ENCODE peak calls at places on chromosomes 11 and 22, in four cellular contexts. U is HFFc6, K is ovary, V is heart left ventricle. F is an unnamed sample.

GRCh38 chr22:20587206-20587958 is 80.0 kb downstream of the MED15 start:
- DNase-seq in U (no peak), K (no peak), V (no peak), F (no peak)

GRCh38 chr11:65921876-65922275 is 2.6 kb downstream of the DRAP1 start:
- DNase-seq in U (no peak), K (no peak), V (no peak), F (no peak)

GRCh38 chr22:25054943-25055511 is 102.5 kb downstream of the KIAA1671 start:
- DNase-seq in U (no peak), K (no peak), V (no peak), F (no peak)

GRCh38 chr11:74739546-74740270 is 8.5 kb upstream of the CHRDL2 start:
- DNase-seq in U (peak), K (peak), V (no peak), F (no peak)

GRCh38 chr22:50569896-50570535 is 7.3 kb upstream of the SYCE3 start:
- DNase-seq in U (no peak), K (no peak), V (no peak), F (no peak)

GRCh38 chr11:78630561-78631303 is 56.1 kb upstream of the NARS2 start:
- DNase-seq in U (no peak), K (no peak), V (no peak), F (no peak)

GRCh38 chr11:12042215-12042676 is 33.8 kb upstream of the DKK3 start:
- DNase-seq in U (peak), K (no peak), V (no peak), F (no peak)

GRCh38 chr11:18699848-18700261 is 1.3 kb downstream of the TMEM86A start:
- DNase-seq in U (no peak), K (peak), V (peak), F (no peak)

GRCh38 chr22:27515091-27515523 is 286.4 kb downstream of the MN1 start:
- DNase-seq in U (no peak), K (peak), V (peak), F (no peak)

GRCh38 chr11:122007611-122008071 is 108.4 kb downstream of the BLID start:
- DNase-seq in U (no peak), K (peak), V (peak), F (no peak)

GRCh38 chr11:110295487-110296225 is 758 bp downstream of the RDX start:
- DNase-seq in U (peak), K (peak), V (peak), F (no peak)

GRCh38 chr11:30610628-30611027 is 24.5 kb upstream of the MPPED2 start:
- DNase-seq in U (no peak), K (no peak), V (no peak), F (no peak)

GRCh38 chr11:86067230-86068137 is 1.4 kb downstream of the PICALM start:
- DNase-seq in U (no peak), K (no peak), V (no peak), F (no peak)

GRCh38 chr11:62713343-62713742 is 5.9 kb downstream of the GNG3 start:
- DNase-seq in U (no peak), K (no peak), V (no peak), F (no peak)

GRCh38 chr11:11992813-11993212 is 15.6 kb downstream of the DKK3 start:
- DNase-seq in U (no peak), K (no peak), V (no peak), F (no peak)

GRCh38 chr22:20238567-20239062 is 29.5 kb downstream of the RTN4R start:
- DNase-seq in U (no peak), K (peak), V (peak), F (no peak)

GRCh38 chr11:8031248-8032115 is 44.3 kb downstream of the EIF3F start:
- DNase-seq in U (no peak), K (no peak), V (no peak), F (no peak)

GRCh38 chr22:30866811-30867271 is 101.7 kb downstream of the MORC2 start:
- DNase-seq in U (no peak), K (peak), V (no peak), F (no peak)

GRCh38 chr11:47061429-47062178 is 115.1 kb downstream of the ARFGAP2 start:
- DNase-seq in U (no peak), K (no peak), V (no peak), F (no peak)

GRCh38 chr11:72114570-72114969 is 2.1 kb upstream of the ANAPC15 start:
- DNase-seq in U (peak), K (no peak), V (no peak), F (no peak)

GRCh38 chr11:78595431-78596130 is 20.9 kb upstream of the NARS2 start:
- DNase-seq in U (peak), K (no peak), V (no peak), F (no peak)

GRCh38 chr11:73157141-73158010 is 15.3 kb upstream of the FCHSD2 start:
- DNase-seq in U (peak), K (peak), V (peak), F (no peak)

GRCh38 chr11:27310710-27311109 is 52.3 kb downstream of the CCDC34 start:
- DNase-seq in U (no peak), K (no peak), V (no peak), F (no peak)

GRCh38 chr11:131944709-131945108 is 574.3 kb downstream of the NTM start:
- DNase-seq in U (no peak), K (no peak), V (no peak), F (no peak)

GRCh38 chr11:1382831-1383607 is 6.7 kb upstream of the BRSK2 start:
- DNase-seq in U (peak), K (peak), V (peak), F (peak)

GRCh38 chr11:100929377-100929776 is 200.2 kb downstream of the PGR start:
- DNase-seq in U (peak), K (no peak), V (no peak), F (no peak)

GRCh38 chr11:19101803-19102520 is 15.0 kb upstream of the ZDHHC13 start:
- DNase-seq in U (no peak), K (no peak), V (no peak), F (no peak)

GRCh38 chr22:26168934-26169311 is 339 bp upstream of the SEZ6L start:
- DNase-seq in U (no peak), K (no peak), V (peak), F (no peak)

GRCh38 chr11:44618561-44619425 is 53.3 kb downstream of the CD82 start:
- DNase-seq in U (no peak), K (peak), V (peak), F (peak)

GRCh38 chr11:71459076-71459766 is 6.2 kb downstream of the NADSYN1 start:
- DNase-seq in U (no peak), K (no peak), V (no peak), F (no peak)

GRCh38 chr11:7088921-7089320 is at the start of gene RBMXL2:
- DNase-seq in U (no peak), K (no peak), V (no peak), F (no peak)

GRCh38 chr11:69122642-69123431 is 32.9 kb upstream of the SMIM38 start:
- DNase-seq in U (peak), K (no peak), V (peak), F (no peak)

GRCh38 chr11:16669799-16670415 is 68.5 kb upstream of the C11orf58 start:
- DNase-seq in U (no peak), K (no peak), V (no peak), F (no peak)

GRCh38 chr11:74696932-74697687 is 34.1 kb downstream of the CHRDL2 start:
- DNase-seq in U (peak), K (peak), V (peak), F (no peak)

GRCh38 chr11:76665921-76666351 is 4.6 kb downstream of the LRRC32 start:
- DNase-seq in U (no peak), K (peak), V (no peak), F (peak)

GRCh38 chr11:134640971-134641968 is 229.2 kb upstream of the B3GAT1 start:
- DNase-seq in U (no peak), K (no peak), V (no peak), F (no peak)

GRCh38 chr11:132234878-132235277 is 864.5 kb downstream of the NTM start:
- DNase-seq in U (peak), K (no peak), V (no peak), F (no peak)

GRCh38 chr11:26762089-26762488 is 40.2 kb upstream of the SLC5A12 start:
- DNase-seq in U (no peak), K (no peak), V (no peak), F (no peak)

DNA sequence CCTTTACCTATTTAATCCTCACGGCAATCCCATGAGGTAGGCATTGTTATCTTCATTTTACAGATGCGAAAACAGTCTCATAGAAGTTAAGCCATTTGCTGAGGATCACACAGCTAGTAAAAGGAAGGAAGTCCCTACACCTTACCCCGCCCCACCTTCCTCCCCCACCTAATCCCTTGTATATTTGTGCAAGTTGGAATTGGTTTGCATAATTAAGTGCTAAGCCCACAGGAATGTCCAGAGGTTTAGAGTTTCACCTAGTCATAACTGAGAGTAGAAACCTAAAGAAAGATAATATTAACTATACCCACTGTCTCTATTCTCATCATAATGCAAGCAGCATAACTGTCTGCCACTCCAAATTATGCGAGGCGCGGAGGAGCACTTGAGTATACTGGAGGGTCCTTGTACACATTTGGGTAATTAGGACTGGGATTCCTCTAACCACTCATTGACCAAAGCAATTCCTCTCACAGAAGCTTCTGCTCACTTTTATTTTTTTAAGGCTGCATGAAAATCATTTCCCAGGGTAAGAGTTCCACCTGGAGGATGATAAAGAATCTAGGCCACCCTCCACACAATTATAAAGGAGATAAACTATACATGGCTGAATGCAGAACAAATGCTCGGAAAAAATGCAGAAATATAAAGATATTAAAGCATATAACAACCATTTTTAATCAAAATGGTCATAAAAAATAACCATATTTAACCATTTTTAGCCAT is 199.9 kb downstream of the FAM181B start:
- DNase-seq in U (no peak), K (no peak), V (no peak), F (no peak)
- TF ChIP-seq CTCF in U (no peak), K (no peak), V (no peak), F (no peak)

GRCh38 chr11:92141725-92142124 is 82.9 kb upstream of the FAT3 start:
- DNase-seq in U (no peak), K (no peak), V (no peak), F (no peak)

GRCh38 chr11:92140021-92140420 is 84.6 kb upstream of the FAT3 start:
- DNase-seq in U (no peak), K (no peak), V (no peak), F (no peak)

GRCh38 chr11:92141159-92141558 is 83.5 kb upstream of the FAT3 start:
- DNase-seq in U (no peak), K (no peak), V (no peak), F (no peak)

GRCh38 chr11:92131289-92131890 is 93.2 kb upstream of the FAT3 start:
- DNase-seq in U (peak), K (no peak), V (no peak), F (no peak)

DNA sequence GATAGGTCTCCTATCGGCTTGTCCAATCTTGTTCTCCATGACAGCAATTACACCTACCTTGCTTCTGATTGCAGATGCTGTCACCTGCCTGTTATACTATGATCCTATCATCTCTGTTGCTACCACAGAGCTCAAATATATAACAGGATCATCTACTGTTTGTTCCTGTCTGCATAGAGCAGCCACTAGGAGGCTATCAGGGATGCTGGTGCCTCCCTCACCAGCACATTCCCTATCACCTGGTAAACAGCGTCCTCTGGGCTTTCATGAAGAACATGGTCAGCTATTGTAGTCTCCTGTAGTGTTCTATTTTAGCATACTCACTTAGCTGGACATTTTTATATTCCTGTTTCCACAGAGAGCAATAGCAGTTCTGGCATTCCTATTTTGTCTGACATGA is 87.8 kb upstream of the FAT3 start:
- DNase-seq in U (no peak), K (no peak), V (no peak), F (no peak)
- TF ChIP-seq CTCF in U (peak), K (no peak), V (no peak), F (no peak)

DNA sequence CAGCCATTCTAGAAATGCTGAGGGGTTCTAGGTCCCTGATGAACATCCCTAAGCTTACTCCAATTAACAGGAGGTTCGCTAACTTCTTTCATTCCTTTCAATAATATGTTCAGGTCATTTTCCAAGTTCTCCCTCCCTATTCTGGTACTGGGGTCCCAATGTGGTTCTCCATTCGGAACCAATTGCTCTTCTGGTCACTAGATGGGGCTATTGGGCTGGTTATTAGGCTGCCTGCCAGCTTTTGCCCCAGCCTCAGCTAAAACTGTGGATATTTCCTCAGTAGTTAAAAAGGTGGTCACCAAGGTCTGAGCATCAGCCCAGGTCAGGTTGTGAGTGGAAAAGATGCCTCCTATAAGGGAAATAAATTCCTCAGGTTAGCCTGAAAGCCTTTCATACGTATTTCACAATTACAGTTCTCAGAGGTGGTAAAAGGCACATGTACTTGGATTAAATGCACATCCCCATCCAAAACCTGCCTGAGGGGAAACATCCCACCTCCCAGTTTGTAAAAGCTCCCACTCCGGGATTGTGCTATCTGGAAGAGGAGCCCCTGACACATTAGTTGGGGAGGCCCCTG is 161.1 kb upstream of the CCDC179 start:
- DNase-seq in U (peak), K (no peak), V (no peak), F (peak)
- TF ChIP-seq CTCF in U (peak), K (no peak), V (peak), F (peak)

DNA sequence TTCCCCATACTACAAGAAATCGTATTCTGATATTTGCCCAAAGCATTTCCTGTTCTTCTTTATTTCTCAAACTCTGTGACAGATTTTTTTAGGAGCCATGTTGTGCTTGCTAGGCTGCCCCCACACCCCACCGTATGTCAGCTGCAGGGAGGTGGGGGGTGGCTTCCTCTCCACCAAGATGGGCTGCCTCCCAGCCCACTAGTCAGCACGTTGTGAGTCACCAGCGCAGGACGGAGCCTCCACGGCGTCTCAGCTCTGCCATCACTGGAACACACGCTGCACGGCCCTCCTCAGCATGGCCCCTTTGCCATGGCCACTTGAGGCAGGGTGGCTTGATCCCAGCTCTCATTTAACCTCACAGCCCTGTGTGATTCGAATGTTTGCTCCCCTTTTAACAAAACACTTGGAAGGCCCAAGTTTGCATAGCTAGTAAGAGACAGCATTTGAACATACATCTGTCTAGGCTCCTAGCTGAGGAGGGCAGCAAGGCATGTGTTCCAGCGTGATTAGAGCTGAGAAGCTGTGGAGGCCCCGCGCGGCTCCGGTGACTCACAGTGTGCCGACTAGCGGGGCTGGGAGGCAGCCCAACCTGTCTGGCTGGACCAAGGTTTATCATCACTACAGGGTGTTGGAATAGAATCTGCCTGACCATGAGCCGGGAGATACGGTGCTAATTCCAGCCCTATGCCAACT is 180.7 kb upstream of the NCAM1 start:
- DNase-seq in U (no peak), K (no peak), V (peak), F (peak)
- TF ChIP-seq CTCF in U (no peak), K (no peak), V (no peak), F (no peak)

GRCh38 chr11:128886401-128887119 is 4.6 kb upstream of the KCNJ5 start:
- DNase-seq in U (no peak), K (no peak), V (no peak), F (no peak)
- TF ChIP-seq CTCF in U (peak), K (no peak), V (no peak), F (no peak)

DNA sequence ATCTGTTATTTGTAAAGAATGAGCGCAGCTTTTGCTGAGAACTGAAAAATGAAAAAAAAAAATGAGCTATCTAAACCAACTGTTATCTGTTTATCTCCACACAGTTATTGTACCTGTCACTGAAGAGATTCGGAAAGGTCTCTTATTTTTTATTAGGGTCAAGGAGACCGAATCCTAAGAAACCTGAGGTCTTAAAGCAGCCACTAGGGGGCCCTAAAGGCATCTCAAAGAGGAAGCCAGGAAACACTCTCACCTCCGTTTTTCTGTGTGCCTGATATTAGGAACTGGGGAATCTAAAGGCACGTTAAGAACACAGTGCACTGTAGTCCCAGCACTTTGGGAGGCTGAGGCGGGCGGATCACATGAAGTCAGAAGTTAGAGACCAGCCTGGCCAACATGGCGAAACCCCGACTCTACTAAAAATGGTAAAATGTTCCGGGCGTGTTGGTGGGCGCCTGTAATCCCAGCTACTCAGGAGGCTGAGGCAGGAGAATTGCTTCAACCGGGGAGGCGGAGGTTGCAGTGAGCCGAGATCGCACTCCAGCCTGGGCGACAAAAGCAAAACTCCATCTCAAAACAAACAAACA is 3.5 kb upstream of the LARGE1 start:
- DNase-seq in U (peak), K (peak), V (peak), F (peak)
- TF ChIP-seq CTCF in U (peak), K (peak), V (peak), F (peak)

GRCh38 chr22:22061085-22062077 is 78.8 kb upstream of the TOP3B start:
- DNase-seq in U (peak), K (peak), V (peak), F (peak)
- TF ChIP-seq CTCF in U (no peak), K (peak), V (no peak), F (peak)

F was measured in dorsolateral prefrontal cortex.